ENCODE peak calls at places on chromosomes 3 and 15, in nine cellular contexts. M is heart left ventricle, I is upper lobe of left lung, G is upper lobe of right lung, E is ovary, H is endothelial cell of umbilical vein, U is SJSA1, N is Karpas-422, J is lower lobe of right lung. K is an unnamed sample.

GRCh38 chr15:25844981-25845680 is 18.0 kb downstream of the ATP10A start:
- DNase-seq in U (no peak), N (no peak), E (no peak), I (no peak), H (no peak), G (no peak), J (no peak), M (no peak), K (no peak)

GRCh38 chr3:107660316-107660976 is 137.7 kb downstream of the BBX start:
- DNase-seq in E (no peak), G (no peak), M (no peak), N (peak; percentile 85), J (no peak), H (peak; percentile 56), I (no peak), U (peak; percentile 72), K (no peak)

GRCh38 chr3:24166518-24166917 is 221.4 kb downstream of the NR1D2 start:
- DNase-seq in N (no peak), I (no peak), E (no peak), H (no peak), J (no peak), M (no peak), G (no peak), U (no peak), K (no peak)

GRCh38 chr3:127483902-127484591 is 106.5 kb downstream of the TPRA1 start:
- DNase-seq in M (peak; percentile 3), U (no peak), E (peak; percentile 3), G (peak; percentile 46), I (no peak), N (no peak), H (no peak), J (no peak), K (no peak)

GRCh38 chr3:107271787-107272387 is 105.4 kb upstream of the CCDC54 start:
- DNase-seq in I (no peak), U (peak; percentile 46), J (no peak), G (no peak), N (peak; percentile 80), M (no peak), H (peak; percentile 36), E (no peak), K (no peak)

GRCh38 chr3:117750674-117751073 is 1041.1 kb downstream of the TUSC7 start:
- DNase-seq in E (no peak), U (no peak), H (no peak), N (no peak), G (no peak), M (no peak), J (no peak), I (no peak), K (no peak)

GRCh38 chr3:184582998-184583344 is 21.4 kb downstream of the EPHB3 start:
- DNase-seq in I (no peak), H (no peak), J (no peak), E (no peak), M (no peak), N (no peak), G (no peak), U (no peak), K (no peak)

GRCh38 chr3:187264946-187265345 is 26.6 kb downstream of the MASP1 start:
- DNase-seq in H (no peak), J (no peak), N (no peak), E (no peak), I (no peak), G (no peak), U (peak; percentile 16), M (no peak), K (no peak)

GRCh38 chr15:98785796-98786581 is 137.7 kb downstream of the IGF1R start:
- DNase-seq in J (no peak), M (peak; percentile 55), U (no peak), H (no peak), E (no peak), G (no peak), I (no peak), N (no peak), K (no peak)

GRCh38 chr3:183098538-183099025 is 714 bp downstream of the MCCC1 start:
- DNase-seq in N (peak; percentile 81), J (no peak), U (no peak), I (no peak), H (no peak), G (no peak), M (no peak), E (no peak), K (no peak)

GRCh38 chr3:101813817-101814440 is 34.9 kb downstream of the NXPE3 start:
- DNase-seq in E (no peak), I (no peak), N (peak; percentile 70), M (no peak), G (no peak), J (no peak), U (peak; percentile 23), H (peak; percentile 56), K (no peak)

GRCh38 chr3:173584093-173584833 is 186.7 kb downstream of the NLGN1 start:
- DNase-seq in J (no peak), U (peak; percentile 39), N (no peak), I (no peak), G (no peak), M (no peak), H (peak; percentile 84), E (peak; percentile 24), K (no peak)

GRCh38 chr3:153210660-153211059 is 48.6 kb downstream of the RAP2B start:
- DNase-seq in M (no peak), I (peak; percentile 29), N (no peak), J (no peak), U (no peak), G (no peak), H (no peak), E (no peak), K (peak; percentile 59)

GRCh38 chr3:129346690-129347440 is 68.2 kb downstream of the HMCES start:
- DNase-seq in H (no peak), N (no peak), M (no peak), U (no peak), G (no peak), I (no peak), J (peak; percentile 30), E (no peak), K (no peak)

GRCh38 chr15:24954783-24955548 is at the start of the genes SNRPN and SNURF:
- DNase-seq in G (peak; percentile 91), E (peak; percentile 72), J (peak; percentile 85), I (peak; percentile 76), N (peak; percentile 86), H (peak; percentile 68), M (peak; percentile 74), U (peak; percentile 42), K (no peak)

GRCh38 chr15:94882071-94882712 is 650.8 kb downstream of the MCTP2 start:
- DNase-seq in N (no peak), I (no peak), G (no peak), J (no peak), U (no peak), E (no peak), M (no peak), H (no peak), K (no peak)

GRCh38 chr15:24696855-24697254 is 21.3 kb downstream of the NPAP1 start:
- DNase-seq in H (no peak), G (no peak), E (no peak), J (no peak), I (no peak), N (no peak), M (no peak), U (no peak), K (no peak)

GRCh38 chr3:161474139-161474538 is 22.5 kb upstream of the OTOL1 start:
- DNase-seq in G (no peak), H (no peak), E (no peak), J (no peak), U (no peak), N (no peak), M (no peak), I (no peak), K (no peak)

GRCh38 chr3:2873986-2874385 is 236.2 kb downstream of the IL5RA start:
- DNase-seq in I (no peak), E (no peak), U (no peak), H (no peak), M (no peak), G (no peak), N (no peak), J (no peak), K (no peak)

GRCh38 chr15:53658827-53659226 is 100.6 kb downstream of the WDR72 start:
- DNase-seq in M (no peak), G (no peak), J (no peak), H (no peak), E (no peak), U (no peak), I (no peak), N (no peak), K (no peak)

GRCh38 chr3:197173620-197174019 is 124.8 kb downstream of the DLG1 start:
- DNase-seq in N (no peak), J (no peak), M (no peak), I (no peak), E (no peak), G (no peak), H (no peak), U (no peak), K (no peak)

GRCh38 chr3:170699158-170700053 is 113.5 kb upstream of the SLC7A14 start:
- DNase-seq in M (no peak), J (no peak), U (no peak), H (no peak), G (no peak), N (no peak), I (no peak), E (peak; percentile 59), K (no peak)

GRCh38 chr3:46931631-46932441 is 44.7 kb downstream of the CCDC12 start:
- DNase-seq in N (no peak), I (peak; percentile 83), G (peak; percentile 84), J (peak; percentile 91), E (no peak), H (peak; percentile 62), M (peak; percentile 57), U (no peak), K (no peak)
- H3K27ac ChIP-seq in N (peak overlapping the region; percentile 99), I (peak overlapping the region; percentile 90), G (peak overlapping the region; percentile 62), J (peak overlapping the region; percentile 85), E (no peak overlapping the region), H (peak overlapping the region; percentile 60), M (peak overlapping the region; percentile 72), U (no peak overlapping the region), K (peak overlapping the region; percentile 98)

DNA sequence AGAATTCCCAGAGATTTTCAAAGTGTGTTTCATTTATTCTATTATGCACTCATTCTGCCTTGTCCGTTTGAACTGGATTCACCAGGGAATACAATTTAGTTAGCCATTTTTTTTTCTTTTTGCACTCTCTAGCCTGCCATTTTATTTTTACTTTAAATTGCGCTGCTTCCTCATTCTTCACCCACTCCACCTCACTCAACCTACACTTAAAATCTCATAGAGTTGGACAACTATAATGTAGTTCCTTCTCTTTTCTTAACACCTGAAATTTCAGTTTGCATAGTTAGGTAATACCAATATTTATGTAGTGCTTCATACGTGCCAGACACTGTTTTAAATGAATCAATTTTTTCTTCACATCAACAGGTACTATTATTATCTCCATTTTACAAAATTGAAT is 42.4 kb upstream of the CMC1 start:
- DNase-seq in N (no peak), J (no peak), H (no peak), I (no peak), E (no peak), G (no peak), U (no peak), M (no peak), K (no peak)
- H3K27ac ChIP-seq in N (no peak overlapping the region), J (no peak overlapping the region), H (no peak overlapping the region), I (no peak overlapping the region), E (no peak overlapping the region), G (peak overlapping the region; percentile 14), U (no peak overlapping the region), M (no peak overlapping the region), K (no peak overlapping the region)

GRCh38 chr3:14147617-14148016 is 22.8 kb downstream of the TMEM43 start:
- DNase-seq in E (no peak), I (no peak), N (no peak), J (no peak), U (no peak), G (no peak), M (no peak), H (no peak), K (no peak)
- H3K27ac ChIP-seq in E (no peak overlapping the region), I (no peak overlapping the region), N (no peak overlapping the region), J (peak overlapping the region; percentile 95), U (no peak overlapping the region), G (peak overlapping the region; percentile 96), M (no peak overlapping the region), H (no peak overlapping the region), K (no peak overlapping the region)

GRCh38 chr3:15998896-15999295 is 175.6 kb upstream of the GALNT15 start:
- DNase-seq in I (no peak), H (no peak), M (no peak), E (no peak), N (no peak), J (no peak), G (no peak), U (no peak), K (no peak)
- H3K27ac ChIP-seq in I (no peak overlapping the region), H (no peak overlapping the region), M (no peak overlapping the region), E (no peak overlapping the region), N (no peak overlapping the region), J (no peak overlapping the region), G (no peak overlapping the region), U (no peak overlapping the region), K (no peak overlapping the region)